ENCODE peak calls at places on chromosome 15, in eight cellular contexts. One of them, this sample, is unnamed.

GRCh38 chr15:88323468-88323867 is 66.9 kb upstream of the NTRK3 start:
- DNase-seq in cardiac muscle cell: no peak
- DNase-seq in stomach: no peak
- DNase-seq in SK-MEL-5: no peak
- DNase-seq in NCI-H345: no peak
- DNase-seq in endothelial cell: no peak
- DNase-seq in NCI-H2081: no peak
- DNase-seq in AML-193: no peak
- DNase-seq in this sample: no peak

GRCh38 chr15:66816201-66816600 is 114.2 kb downstream of the SMAD6 start:
- DNase-seq in stomach: no peak
- DNase-seq in cardiac muscle cell: no peak
- DNase-seq in NCI-H345: no peak
- DNase-seq in endothelial cell: no peak
- DNase-seq in SK-MEL-5: no peak
- DNase-seq in AML-193: no peak
- DNase-seq in NCI-H2081: no peak
- DNase-seq in this sample: no peak

GRCh38 chr15:48052871-48053383 is 67.9 kb upstream of the SLC24A5 start:
- DNase-seq in NCI-H345: peak
- DNase-seq in SK-MEL-5: no peak
- DNase-seq in AML-193: no peak
- DNase-seq in stomach: no peak
- DNase-seq in NCI-H2081: peak
- DNase-seq in cardiac muscle cell: no peak
- DNase-seq in endothelial cell: no peak
- DNase-seq in this sample: no peak

GRCh38 chr15:70137975-70138374 is 40.3 kb upstream of the TLE3 start:
- DNase-seq in stomach: no peak
- DNase-seq in NCI-H2081: no peak
- DNase-seq in AML-193: no peak
- DNase-seq in SK-MEL-5: no peak
- DNase-seq in endothelial cell: no peak
- DNase-seq in cardiac muscle cell: no peak
- DNase-seq in NCI-H345: no peak
- DNase-seq in this sample: no peak

GRCh38 chr15:60003243-60004018 is 680 bp upstream of the FOXB1 start:
- DNase-seq in NCI-H2081: no peak
- DNase-seq in AML-193: no peak
- DNase-seq in NCI-H345: no peak
- DNase-seq in stomach: no peak
- DNase-seq in endothelial cell: no peak
- DNase-seq in cardiac muscle cell: no peak
- DNase-seq in SK-MEL-5: no peak
- DNase-seq in this sample: no peak

GRCh38 chr15:70494861-70495571 is 268.3 kb downstream of the UACA start:
- DNase-seq in stomach: no peak
- DNase-seq in NCI-H2081: peak
- DNase-seq in AML-193: no peak
- DNase-seq in cardiac muscle cell: peak
- DNase-seq in endothelial cell: no peak
- DNase-seq in NCI-H345: no peak
- DNase-seq in SK-MEL-5: no peak
- DNase-seq in this sample: no peak

GRCh38 chr15:80120636-80121035 is 32.2 kb upstream of the FAH start:
- DNase-seq in SK-MEL-5: no peak
- DNase-seq in endothelial cell: no peak
- DNase-seq in NCI-H2081: no peak
- DNase-seq in cardiac muscle cell: no peak
- DNase-seq in NCI-H345: no peak
- DNase-seq in stomach: no peak
- DNase-seq in AML-193: no peak
- DNase-seq in this sample: no peak

GRCh38 chr15:90595760-90596155 is 66.0 kb downstream of the CRTC3 start:
- DNase-seq in NCI-H2081: no peak
- DNase-seq in AML-193: no peak
- DNase-seq in cardiac muscle cell: no peak
- DNase-seq in stomach: no peak
- DNase-seq in SK-MEL-5: no peak
- DNase-seq in endothelial cell: no peak
- DNase-seq in NCI-H345: no peak
- DNase-seq in this sample: no peak

GRCh38 chr15:84658080-84658787 is at the start of gene NMB:
- DNase-seq in NCI-H345: peak
- DNase-seq in endothelial cell: peak
- DNase-seq in AML-193: peak
- DNase-seq in stomach: peak
- DNase-seq in cardiac muscle cell: peak
- DNase-seq in NCI-H2081: peak
- DNase-seq in SK-MEL-5: peak
- DNase-seq in this sample: peak

GRCh38 chr15:66882251-66883020 is 180.4 kb downstream of the SMAD6 start:
- DNase-seq in SK-MEL-5: no peak
- DNase-seq in NCI-H345: no peak
- DNase-seq in AML-193: no peak
- DNase-seq in cardiac muscle cell: peak
- DNase-seq in NCI-H2081: no peak
- DNase-seq in endothelial cell: no peak
- DNase-seq in stomach: no peak
- DNase-seq in this sample: no peak

GRCh38 chr15:74025436-74025835 is 30.9 kb downstream of the PML start:
- DNase-seq in SK-MEL-5: no peak
- DNase-seq in AML-193: no peak
- DNase-seq in cardiac muscle cell: peak
- DNase-seq in stomach: peak
- DNase-seq in endothelial cell: no peak
- DNase-seq in NCI-H2081: no peak
- DNase-seq in NCI-H345: no peak
- DNase-seq in this sample: no peak

GRCh38 chr15:50046868-50047267 is 72.2 kb downstream of the ATP8B4 start:
- DNase-seq in cardiac muscle cell: no peak
- DNase-seq in AML-193: no peak
- DNase-seq in NCI-H345: no peak
- DNase-seq in NCI-H2081: no peak
- DNase-seq in endothelial cell: no peak
- DNase-seq in stomach: no peak
- DNase-seq in SK-MEL-5: no peak
- DNase-seq in this sample: no peak

GRCh38 chr15:85603160-85603559 is 191.6 kb downstream of the KLHL25 start:
- DNase-seq in NCI-H2081: no peak
- DNase-seq in cardiac muscle cell: no peak
- DNase-seq in endothelial cell: no peak
- DNase-seq in SK-MEL-5: no peak
- DNase-seq in AML-193: no peak
- DNase-seq in NCI-H345: no peak
- DNase-seq in stomach: no peak
- DNase-seq in this sample: no peak

GRCh38 chr15:62977952-62978811 is 64.4 kb upstream of the TPM1 start:
- DNase-seq in SK-MEL-5: peak
- DNase-seq in NCI-H345: no peak
- DNase-seq in cardiac muscle cell: peak
- DNase-seq in stomach: no peak
- DNase-seq in endothelial cell: no peak
- DNase-seq in AML-193: no peak
- DNase-seq in NCI-H2081: no peak
- DNase-seq in this sample: no peak

GRCh38 chr15:79849789-79850188 is 47.0 kb downstream of the MTHFS start:
- DNase-seq in cardiac muscle cell: peak
- DNase-seq in NCI-H345: no peak
- DNase-seq in SK-MEL-5: peak
- DNase-seq in NCI-H2081: peak
- DNase-seq in stomach: peak
- DNase-seq in AML-193: peak
- DNase-seq in endothelial cell: peak
- DNase-seq in this sample: peak

GRCh38 chr15:90838066-90838465 is 30.3 kb upstream of the FURIN start:
- DNase-seq in NCI-H2081: no peak
- DNase-seq in cardiac muscle cell: no peak
- DNase-seq in endothelial cell: no peak
- DNase-seq in NCI-H345: no peak
- DNase-seq in SK-MEL-5: no peak
- DNase-seq in AML-193: no peak
- DNase-seq in stomach: no peak
- DNase-seq in this sample: peak

GRCh38 chr15:101008158-101009139 is 89.3 kb downstream of the LRRK1 start:
- DNase-seq in SK-MEL-5: peak
- DNase-seq in NCI-H345: peak
- DNase-seq in NCI-H2081: peak
- DNase-seq in endothelial cell: peak
- DNase-seq in stomach: peak
- DNase-seq in cardiac muscle cell: peak
- DNase-seq in AML-193: peak
- DNase-seq in this sample: peak

GRCh38 chr15:52292780-52293392 is 2.7 kb downstream of the MYO5C start:
- DNase-seq in endothelial cell: no peak
- DNase-seq in NCI-H345: no peak
- DNase-seq in AML-193: no peak
- DNase-seq in stomach: no peak
- DNase-seq in cardiac muscle cell: no peak
- DNase-seq in SK-MEL-5: no peak
- DNase-seq in NCI-H2081: no peak
- DNase-seq in this sample: no peak

GRCh38 chr15:45180201-45180600 is 7.6 kb downstream of the SHF start:
- DNase-seq in AML-193: no peak
- DNase-seq in NCI-H2081: no peak
- DNase-seq in endothelial cell: no peak
- DNase-seq in cardiac muscle cell: no peak
- DNase-seq in NCI-H345: no peak
- DNase-seq in stomach: no peak
- DNase-seq in SK-MEL-5: no peak
- DNase-seq in this sample: no peak

GRCh38 chr15:74835312-74835823 is 7.6 kb downstream of the ULK3 start:
- DNase-seq in NCI-H345: peak
- DNase-seq in AML-193: peak
- DNase-seq in endothelial cell: peak
- DNase-seq in cardiac muscle cell: peak
- DNase-seq in stomach: peak
- DNase-seq in SK-MEL-5: peak
- DNase-seq in NCI-H2081: no peak
- DNase-seq in this sample: peak